ENCODE peak calls at places on chromosome 11, in eight cellular contexts. One of them, this sample, is unnamed.

GRCh38 chr11:114779189-114779588 is 100.9 kb downstream of the NXPE2 start:
- DNase-seq in SJCRH30: no peak
- DNase-seq in colonic mucosa: no peak
- DNase-seq in IMR-90: no peak
- DNase-seq in pancreas: no peak
- DNase-seq in HCT116: no peak
- DNase-seq in endothelial cell of umbilical vein: no peak
- DNase-seq in mammary epithelial cell: no peak
- DNase-seq in this sample: no peak

GRCh38 chr11:93542753-93543246 is 391 bp downstream of the SMCO4 start:
- DNase-seq in pancreas: peak
- DNase-seq in SJCRH30: no peak
- DNase-seq in endothelial cell of umbilical vein: peak
- DNase-seq in IMR-90: no peak
- DNase-seq in colonic mucosa: peak
- DNase-seq in mammary epithelial cell: no peak
- DNase-seq in HCT116: no peak
- DNase-seq in this sample: peak

GRCh38 chr11:72732329-72732728 is 19.9 kb downstream of the ARAP1 start:
- DNase-seq in IMR-90: no peak
- DNase-seq in endothelial cell of umbilical vein: no peak
- DNase-seq in pancreas: no peak
- DNase-seq in HCT116: no peak
- DNase-seq in colonic mucosa: no peak
- DNase-seq in mammary epithelial cell: no peak
- DNase-seq in SJCRH30: no peak
- DNase-seq in this sample: no peak

GRCh38 chr11:20474951-20475517 is 87.5 kb downstream of the PRMT3 start:
- DNase-seq in endothelial cell of umbilical vein: no peak
- DNase-seq in HCT116: no peak
- DNase-seq in IMR-90: no peak
- DNase-seq in colonic mucosa: no peak
- DNase-seq in SJCRH30: no peak
- DNase-seq in pancreas: no peak
- DNase-seq in mammary epithelial cell: peak
- DNase-seq in this sample: no peak

GRCh38 chr11:61158691-61159381 is 2.4 kb downstream of the VPS37C start:
- DNase-seq in pancreas: no peak
- DNase-seq in mammary epithelial cell: peak
- DNase-seq in HCT116: no peak
- DNase-seq in endothelial cell of umbilical vein: peak
- DNase-seq in colonic mucosa: peak
- DNase-seq in IMR-90: peak
- DNase-seq in SJCRH30: no peak
- DNase-seq in this sample: no peak

GRCh38 chr11:69530278-69531070 is 49.0 kb downstream of the LINC01488 start:
- DNase-seq in mammary epithelial cell: no peak
- DNase-seq in colonic mucosa: no peak
- DNase-seq in HCT116: no peak
- DNase-seq in IMR-90: no peak
- DNase-seq in endothelial cell of umbilical vein: no peak
- DNase-seq in pancreas: no peak
- DNase-seq in SJCRH30: no peak
- DNase-seq in this sample: no peak

GRCh38 chr11:62048101-62048500 is 75.7 kb upstream of the INCENP start:
- DNase-seq in mammary epithelial cell: peak
- DNase-seq in pancreas: no peak
- DNase-seq in HCT116: no peak
- DNase-seq in colonic mucosa: no peak
- DNase-seq in SJCRH30: no peak
- DNase-seq in IMR-90: no peak
- DNase-seq in endothelial cell of umbilical vein: no peak
- DNase-seq in this sample: no peak

GRCh38 chr11:68843052-68843561 is 1.4 kb upstream of the CPT1A start:
- DNase-seq in pancreas: no peak
- DNase-seq in colonic mucosa: peak
- DNase-seq in mammary epithelial cell: no peak
- DNase-seq in endothelial cell of umbilical vein: peak
- DNase-seq in HCT116: no peak
- DNase-seq in SJCRH30: no peak
- DNase-seq in IMR-90: peak
- DNase-seq in this sample: peak

GRCh38 chr11:63763506-63764200 is 4.9 kb downstream of the ZFTA start:
- DNase-seq in SJCRH30: no peak
- DNase-seq in mammary epithelial cell: no peak
- DNase-seq in HCT116: no peak
- DNase-seq in endothelial cell of umbilical vein: peak
- DNase-seq in pancreas: no peak
- DNase-seq in colonic mucosa: peak
- DNase-seq in IMR-90: no peak
- DNase-seq in this sample: peak

GRCh38 chr11:98630736-98631135 is 390.0 kb upstream of the CNTN5 start:
- DNase-seq in endothelial cell of umbilical vein: no peak
- DNase-seq in HCT116: no peak
- DNase-seq in colonic mucosa: no peak
- DNase-seq in SJCRH30: no peak
- DNase-seq in pancreas: no peak
- DNase-seq in IMR-90: no peak
- DNase-seq in mammary epithelial cell: no peak
- DNase-seq in this sample: no peak

GRCh38 chr11:126578021-126578420 is 222.5 kb downstream of the ST3GAL4 start:
- DNase-seq in HCT116: no peak
- DNase-seq in SJCRH30: no peak
- DNase-seq in endothelial cell of umbilical vein: no peak
- DNase-seq in colonic mucosa: no peak
- DNase-seq in pancreas: no peak
- DNase-seq in IMR-90: no peak
- DNase-seq in mammary epithelial cell: no peak
- DNase-seq in this sample: no peak

GRCh38 chr11:75301131-75301530 is 50.3 kb downstream of the ARRB1 start:
- DNase-seq in mammary epithelial cell: no peak
- DNase-seq in SJCRH30: no peak
- DNase-seq in HCT116: no peak
- DNase-seq in colonic mucosa: peak
- DNase-seq in IMR-90: no peak
- DNase-seq in endothelial cell of umbilical vein: no peak
- DNase-seq in pancreas: no peak
- DNase-seq in this sample: no peak

GRCh38 chr11:31804439-31805036 is 6.6 kb downstream of the PAX6 start:
- DNase-seq in HCT116: no peak
- DNase-seq in endothelial cell of umbilical vein: no peak
- DNase-seq in pancreas: no peak
- DNase-seq in mammary epithelial cell: no peak
- DNase-seq in IMR-90: no peak
- DNase-seq in colonic mucosa: no peak
- DNase-seq in SJCRH30: no peak
- DNase-seq in this sample: no peak

GRCh38 chr11:67022961-67023956 is at the start of gene SYT12:
- DNase-seq in IMR-90: no peak
- DNase-seq in pancreas: no peak
- DNase-seq in SJCRH30: no peak
- DNase-seq in endothelial cell of umbilical vein: no peak
- DNase-seq in HCT116: no peak
- DNase-seq in mammary epithelial cell: no peak
- DNase-seq in colonic mucosa: no peak
- DNase-seq in this sample: no peak

GRCh38 chr11:109914809-109915653 is 178.2 kb upstream of the ZC3H12C start:
- DNase-seq in mammary epithelial cell: peak
- DNase-seq in SJCRH30: no peak
- DNase-seq in colonic mucosa: no peak
- DNase-seq in HCT116: no peak
- DNase-seq in pancreas: no peak
- DNase-seq in IMR-90: peak
- DNase-seq in endothelial cell of umbilical vein: peak
- DNase-seq in this sample: no peak

GRCh38 chr11:62831520-62832345 is at the start of gene STX5:
- DNase-seq in endothelial cell of umbilical vein: peak
- DNase-seq in HCT116: peak
- DNase-seq in pancreas: peak
- DNase-seq in colonic mucosa: peak
- DNase-seq in IMR-90: peak
- DNase-seq in mammary epithelial cell: peak
- DNase-seq in SJCRH30: peak
- DNase-seq in this sample: peak

DNA sequence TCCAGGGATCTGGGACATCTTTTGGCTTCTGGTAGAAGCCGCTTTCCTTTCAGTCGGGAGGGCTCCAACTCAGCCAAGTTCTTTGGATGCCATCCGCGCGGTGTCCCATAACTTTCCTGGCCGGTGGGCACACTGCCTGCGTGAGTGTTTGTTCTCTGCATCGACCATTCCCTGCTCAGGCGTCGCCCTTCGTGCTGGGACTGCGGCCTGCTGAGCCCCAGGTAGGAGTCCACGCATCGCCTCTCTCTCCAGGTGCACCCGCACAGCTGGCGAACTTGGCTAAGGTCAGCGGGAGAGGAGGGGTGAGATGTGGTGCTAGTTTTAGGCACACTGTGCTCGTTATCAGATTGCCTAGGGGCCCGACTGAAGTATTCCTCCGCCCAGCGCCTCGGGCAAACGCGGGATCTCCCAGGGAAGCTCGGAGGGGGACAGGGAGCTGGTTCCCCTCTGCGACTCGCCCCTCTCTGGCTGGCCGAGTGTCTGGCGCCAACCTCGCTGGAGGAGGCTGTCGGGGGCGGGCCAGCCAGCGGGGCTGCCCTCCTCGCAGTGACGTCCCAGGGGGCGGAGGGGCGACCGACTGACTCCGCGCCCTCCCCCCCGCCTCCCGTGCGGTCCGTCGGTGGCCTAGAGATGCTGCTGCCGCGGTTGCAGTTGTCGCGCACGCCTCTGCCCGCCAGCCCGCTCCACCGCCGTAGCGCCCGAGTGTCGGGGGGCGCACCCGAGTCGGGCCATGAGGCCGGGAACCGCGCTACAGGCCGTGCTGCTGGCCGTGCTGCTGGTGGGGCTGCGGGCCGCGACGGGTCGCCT is at the start of gene LAYN:
- DNase-seq in pancreas: no peak
- DNase-seq in mammary epithelial cell: no peak
- DNase-seq in HCT116: no peak
- DNase-seq in colonic mucosa: peak
- DNase-seq in endothelial cell of umbilical vein: no peak
- DNase-seq in IMR-90: peak
- DNase-seq in SJCRH30: no peak
- DNase-seq in this sample: peak
- H3K4me3 ChIP-seq in pancreas: peak
- H3K4me3 ChIP-seq in mammary epithelial cell: peak
- H3K4me3 ChIP-seq in HCT116: no peak
- H3K4me3 ChIP-seq in colonic mucosa: peak
- H3K4me3 ChIP-seq in endothelial cell of umbilical vein: peak
- H3K4me3 ChIP-seq in IMR-90: peak
- H3K4me3 ChIP-seq in SJCRH30: peak
- H3K4me3 ChIP-seq in this sample: peak

GRCh38 chr11:27902981-27903624 is 202.8 kb upstream of the BDNF start:
- DNase-seq in IMR-90: peak
- DNase-seq in colonic mucosa: no peak
- DNase-seq in pancreas: no peak
- DNase-seq in endothelial cell of umbilical vein: no peak
- DNase-seq in mammary epithelial cell: peak
- DNase-seq in HCT116: no peak
- DNase-seq in SJCRH30: no peak
- DNase-seq in this sample: no peak
- H3K4me3 ChIP-seq in IMR-90: no peak
- H3K4me3 ChIP-seq in colonic mucosa: no peak
- H3K4me3 ChIP-seq in pancreas: no peak
- H3K4me3 ChIP-seq in endothelial cell of umbilical vein: no peak
- H3K4me3 ChIP-seq in mammary epithelial cell: no peak
- H3K4me3 ChIP-seq in HCT116: no peak
- H3K4me3 ChIP-seq in SJCRH30: no peak
- H3K4me3 ChIP-seq in this sample: no peak

DNA sequence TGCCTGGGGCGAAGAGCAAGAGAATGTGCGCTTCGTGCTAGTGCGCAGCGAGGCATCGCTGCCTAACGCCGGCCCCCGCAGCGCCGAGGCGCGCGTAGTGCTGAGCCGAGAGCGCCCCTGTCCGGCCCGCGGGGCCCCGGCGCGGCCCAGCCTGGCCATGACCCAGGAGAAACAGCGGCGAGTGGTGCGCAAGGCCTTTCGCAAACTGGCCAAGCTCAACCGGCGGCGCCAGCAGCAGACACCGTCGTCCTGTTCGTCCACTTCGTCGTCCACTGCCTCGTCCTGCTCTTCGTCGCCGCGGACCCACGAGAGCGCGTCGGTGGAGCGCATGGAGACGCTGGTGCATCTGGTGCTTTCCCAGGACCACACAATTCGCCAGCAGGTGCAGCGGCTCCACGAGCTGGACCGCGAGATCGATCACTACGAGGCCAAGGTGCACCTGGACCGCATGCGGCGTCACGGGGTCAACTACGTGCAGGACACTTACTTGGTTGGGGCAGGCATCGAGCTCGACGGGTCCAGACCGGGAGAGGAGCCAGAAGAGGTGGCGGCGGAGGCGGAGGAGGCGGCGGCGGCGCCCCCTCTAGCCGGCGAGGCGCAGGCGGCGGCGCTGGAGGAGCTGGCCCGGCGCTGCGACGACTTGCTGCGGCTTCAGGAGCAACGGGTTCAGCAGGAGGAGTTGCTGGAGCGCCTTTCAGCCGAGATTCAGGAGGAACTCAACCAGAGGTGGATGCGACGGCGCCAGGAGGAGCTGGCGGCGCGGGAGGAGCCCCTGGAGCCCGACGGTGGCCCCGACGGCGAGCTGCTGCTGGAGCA is 1.0 kb downstream of the RASSF10 start:
- DNase-seq in mammary epithelial cell: peak
- DNase-seq in HCT116: no peak
- DNase-seq in SJCRH30: no peak
- DNase-seq in colonic mucosa: peak
- DNase-seq in endothelial cell of umbilical vein: peak
- DNase-seq in pancreas: peak
- DNase-seq in IMR-90: peak
- DNase-seq in this sample: peak
- H3K4me3 ChIP-seq in mammary epithelial cell: peak
- H3K4me3 ChIP-seq in HCT116: no peak
- H3K4me3 ChIP-seq in SJCRH30: no peak
- H3K4me3 ChIP-seq in colonic mucosa: peak
- H3K4me3 ChIP-seq in endothelial cell of umbilical vein: no peak
- H3K4me3 ChIP-seq in pancreas: no peak
- H3K4me3 ChIP-seq in IMR-90: no peak
- H3K4me3 ChIP-seq in this sample: no peak

DNA sequence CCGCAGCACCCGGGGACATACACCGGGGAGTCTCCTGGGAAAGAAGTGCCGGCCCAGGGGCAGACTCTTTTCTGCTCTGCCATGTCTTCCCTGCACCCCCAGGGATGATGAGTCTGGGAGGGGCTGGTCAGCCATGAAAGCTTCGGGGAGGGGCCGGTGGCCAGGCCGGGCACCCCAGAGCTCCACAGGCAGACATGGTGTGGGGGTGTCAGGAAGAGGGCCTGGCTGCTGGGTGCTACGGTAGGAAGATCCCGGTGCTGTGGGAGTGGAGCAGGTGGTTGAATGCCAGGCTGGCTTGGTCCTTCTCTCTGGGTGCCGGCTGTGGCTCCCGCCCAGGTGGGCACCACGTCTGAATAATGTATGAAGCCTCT is 17.4 kb downstream of the LSP1 start:
- DNase-seq in colonic mucosa: no peak
- DNase-seq in SJCRH30: no peak
- DNase-seq in mammary epithelial cell: no peak
- DNase-seq in endothelial cell of umbilical vein: no peak
- DNase-seq in HCT116: no peak
- DNase-seq in pancreas: no peak
- DNase-seq in IMR-90: no peak
- DNase-seq in this sample: no peak
- H3K4me3 ChIP-seq in colonic mucosa: peak
- H3K4me3 ChIP-seq in SJCRH30: no peak
- H3K4me3 ChIP-seq in mammary epithelial cell: no peak
- H3K4me3 ChIP-seq in endothelial cell of umbilical vein: no peak
- H3K4me3 ChIP-seq in HCT116: no peak
- H3K4me3 ChIP-seq in pancreas: no peak
- H3K4me3 ChIP-seq in IMR-90: no peak
- H3K4me3 ChIP-seq in this sample: no peak

This sample was measured in thyroid gland.